ENCODE peak calls at places on chromosomes 6 and 20, in seven cellular contexts. L is K562, G is A549, Q is GM12878, I is tibial nerve, A is HepG2, Y is SK-N-SH. N is an unnamed sample.

GRCh38 chr6:135012764-135013163 is 41.9 kb downstream of the HBS1L start:
- DNase-seq in L (no peak), G (no peak), Q (no peak), I (no peak), A (no peak), Y (no peak), N (no peak)

GRCh38 chr6:143806282-143807102 is 36.6 kb upstream of the LTV1 start:
- DNase-seq in L (peak; percentile 95), G (no peak), Q (no peak), I (no peak), A (no peak), Y (no peak), N (no peak)

GRCh38 chr6:79399499-79399898 is 137.7 kb downstream of the LCA5 start:
- DNase-seq in L (no peak), G (no peak), Q (no peak), I (no peak), A (peak; percentile 78), Y (no peak), N (no peak)

GRCh38 chr6:36594816-36595167 is 630 bp downstream of the SRSF3 start:
- DNase-seq in L (peak; percentile 49), G (no peak), Q (no peak), I (no peak), A (no peak), Y (no peak), N (no peak)

GRCh38 chr6:5619249-5619648 is 357.9 kb downstream of the FARS2 start:
- DNase-seq in L (no peak), G (no peak), Q (peak; percentile 17), I (no peak), A (no peak), Y (no peak), N (no peak)

GRCh38 chr6:144334150-144334708 is 49.1 kb downstream of the UTRN start:
- DNase-seq in L (peak; percentile 48), G (no peak), Q (no peak), I (no peak), A (no peak), Y (no peak), N (no peak)

GRCh38 chr20:5096463-5096862 is 23.3 kb downstream of the PCNA start:
- DNase-seq in L (no peak), G (no peak), Q (no peak), I (no peak), A (no peak), Y (no peak), N (no peak)

GRCh38 chr6:169884158-169884557 is 132.7 kb downstream of the ERMARD start:
- DNase-seq in L (no peak), G (no peak), Q (no peak), I (no peak), A (no peak), Y (peak; percentile 1), N (no peak)

GRCh38 chr6:15483060-15483459 is 179.8 kb downstream of the DTNBP1 start:
- DNase-seq in L (no peak), G (no peak), Q (no peak), I (no peak), A (peak; percentile 14), Y (no peak), N (no peak)

GRCh38 chr6:107140581-107140980 is 25.3 kb upstream of the BEND3 start:
- DNase-seq in L (no peak), G (no peak), Q (no peak), I (no peak), A (no peak), Y (no peak), N (no peak)

GRCh38 chr20:43571771-43572170 is 12.9 kb downstream of the SGK2 start:
- DNase-seq in L (no peak), G (no peak), Q (no peak), I (no peak), A (no peak), Y (no peak), N (no peak)

GRCh38 chr20:18928626-18929025 is 115.0 kb downstream of the SCP2D1 start:
- DNase-seq in L (no peak), G (no peak), Q (no peak), I (no peak), A (no peak), Y (no peak), N (no peak)

GRCh38 chr20:17442588-17442987 is 88.6 kb downstream of the BFSP1 start:
- DNase-seq in L (peak; percentile 31), G (no peak), Q (no peak), I (no peak), A (peak; percentile 36), Y (no peak), N (no peak)

GRCh38 chr6:13406051-13406477 is 77.7 kb upstream of the TBC1D7 start:
- DNase-seq in L (no peak), G (no peak), Q (no peak), I (no peak), A (peak; percentile 52), Y (no peak), N (no peak)

GRCh38 chr6:70315096-70315751 is 12.3 kb upstream of the COL9A1 start:
- DNase-seq in L (no peak), G (no peak), Q (no peak), I (no peak), A (no peak), Y (no peak), N (no peak)

GRCh38 chr20:8305449-8305978 is 173.4 kb downstream of the PLCB1 start:
- DNase-seq in L (peak; percentile 63), G (peak; percentile 8), Q (peak; percentile 30), I (no peak), A (peak; percentile 83), Y (peak; percentile 25), N (no peak)

GRCh38 chr6:111105578-111105977 is 18.3 kb downstream of the SLC16A10 start:
- DNase-seq in L (peak; percentile 15), G (peak; percentile 14), Q (no peak), I (no peak), A (peak; percentile 97), Y (peak; percentile 27), N (peak; percentile 32)

GRCh38 chr6:75882734-75883133 is 133.7 kb downstream of the MYO6 start:
- DNase-seq in L (no peak), G (no peak), Q (no peak), I (no peak), A (no peak), Y (no peak), N (no peak)

GRCh38 chr6:166956444-166957086 is at the start of gene RNASET2:
- DNase-seq in L (peak; percentile 96), G (peak; percentile 54), Q (no peak), I (peak; percentile 95), A (peak; percentile 88), Y (peak; percentile 98), N (peak; percentile 98)

GRCh38 chr6:166958926-166959861 is 2.8 kb upstream of the RNASET2 start:
- DNase-seq in L (peak; percentile 61), G (no peak), Q (no peak), I (no peak), A (peak; percentile 75), Y (no peak), N (no peak)

GRCh38 chr6:166955865-166956443 is 396 bp downstream of the RNASET2 start:
- DNase-seq in L (no peak), G (peak; percentile 6), Q (no peak), I (no peak), A (no peak), Y (no peak), N (no peak)

GRCh38 chr6:166957087-166957804 is 896 bp upstream of the RNASET2 start:
- DNase-seq in L (peak; percentile 65), G (no peak), Q (no peak), I (peak; percentile 26), A (peak; percentile 87), Y (peak; percentile 56), N (peak; percentile 63)

GRCh38 chr6:166957805-166958076 is 1.4 kb upstream of the RNASET2 start:
- DNase-seq in L (no peak), G (no peak), Q (no peak), I (no peak), A (peak; percentile 38), Y (no peak), N (no peak)
- H3K4me1 ChIP-seq in L (peaks cover 34% of the 10 kb centered on the region), G (no peaks in the 10 kb centered on the region), Q (peaks cover 38% of the 10 kb centered on the region), I (peaks cover 27% of the 10 kb centered on the region), A (peaks cover 76% of the 10 kb centered on the region), Y (peaks cover 14% of the 10 kb centered on the region), N (peaks cover 3% of the 10 kb centered on the region)

DNA sequence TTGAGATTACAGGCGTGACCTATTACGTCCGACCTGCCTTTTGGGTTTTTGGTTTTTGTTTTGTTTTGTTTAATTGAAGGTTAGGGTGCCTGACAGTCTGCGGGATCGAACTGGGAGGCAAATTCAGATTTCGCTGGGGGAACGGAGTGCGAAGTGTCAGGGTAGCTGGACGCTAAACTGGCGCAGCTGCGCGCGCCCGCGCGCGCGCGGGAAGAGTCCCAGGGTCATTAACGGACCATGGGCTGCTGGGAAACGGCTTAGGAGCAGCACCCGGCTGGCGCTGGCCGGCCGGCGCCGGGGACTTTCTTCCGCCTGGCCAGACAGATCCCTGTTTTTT is 6.8 kb downstream of the HSPA1B start:
- DNase-seq in L (peak; percentile 99), G (peak; percentile 77), Q (peak; percentile 50), I (peak; percentile 65), A (peak; percentile 92), Y (peak; percentile 95), N (peak; percentile 91)
- TF ChIP-seq EP300 in L (peak; percentile 83), G (no peak), Q (no peak), I (peak; percentile 40), A (no peak), Y (no peak), N (no peak)

GRCh38 chr6:71468841-71469750 is 180.5 kb downstream of the OGFRL1 start:
- DNase-seq in L (no peak), G (no peak), Q (no peak), I (no peak), A (no peak), Y (no peak), N (no peak)
- H3K4me3 ChIP-seq in L (no peak overlapping the region), G (no peak overlapping the region), Q (no peak overlapping the region), I (no peak overlapping the region), A (no peak overlapping the region), Y (peak overlapping the region; percentile 9), N (no peak overlapping the region)

GRCh38 chr6:43670623-43670986 is 17.0 kb downstream of the MRPS18A start:
- DNase-seq in L (no peak), G (no peak), Q (no peak), I (no peak), A (no peak), Y (no peak), N (no peak)

GRCh38 chr6:43669050-43669921 is 18.3 kb downstream of the MRPS18A start:
- DNase-seq in L (peak; percentile 40), G (no peak), Q (no peak), I (peak; percentile 40), A (no peak), Y (peak; percentile 46), N (peak; percentile 56)

GRCh38 chr6:43671011-43671800 is 16.4 kb downstream of the MRPS18A start:
- DNase-seq in L (no peak), G (no peak), Q (no peak), I (no peak), A (no peak), Y (no peak), N (no peak)

GRCh38 chr6:43668151-43669028 is 19.2 kb downstream of the MRPS18A start:
- DNase-seq in L (peak; percentile 76), G (peak; percentile 36), Q (peak; percentile 61), I (no peak), A (peak; percentile 76), Y (peak; percentile 76), N (no peak)

GRCh38 chr6:43669922-43670622 is 17.5 kb downstream of the MRPS18A start:
- DNase-seq in L (peak; percentile 76), G (no peak), Q (no peak), I (no peak), A (no peak), Y (no peak), N (no peak)
- H3K4me1 ChIP-seq in L (peaks cover 40% of the 10 kb centered on the region), G (peaks cover 14% of the 10 kb centered on the region), Q (peaks cover 34% of the 10 kb centered on the region), I (peaks cover 56% of the 10 kb centered on the region), A (peaks cover 79% of the 10 kb centered on the region), Y (peaks cover 29% of the 10 kb centered on the region), N (peaks cover 13% of the 10 kb centered on the region)

GRCh38 chr20:3105256-3106137 is 21.0 kb upstream of the AVP start:
- DNase-seq in L (no peak), G (no peak), Q (no peak), I (no peak), A (no peak), Y (no peak), N (no peak)
- TF ChIP-seq EP300 in L (no peak), G (no peak), Q (no peak), I (no peak), A (no peak), Y (no peak), N (no peak)